ENCODE peak calls at places on chromosomes 16 and 17, in nine cellular contexts. O, S, N, M, V, I, U, H and E are unnamed samples.

GRCh38 chr16:79845006-79845733 is 244.6 kb upstream of the MAF start:
- DNase-seq in O (no peak), S (no peak), I (no peak), V (no peak), U (no peak), H (no peak), M (no peak), N (no peak), E (no peak)

GRCh38 chr17:14580494-14580893 is 279.6 kb downstream of the HS3ST3B1 start:
- DNase-seq in U (no peak), H (no peak), O (no peak), M (no peak), V (no peak), S (peak; percentile 4), I (no peak), N (no peak), E (no peak)

GRCh38 chr16:20051611-20052010 is 22.1 kb downstream of the GPR139 start:
- DNase-seq in S (no peak), U (no peak), M (no peak), H (no peak), N (no peak), I (no peak), O (no peak), V (no peak), E (no peak)

GRCh38 chr17:12509836-12510235 is 155.9 kb upstream of the MYOCD start:
- DNase-seq in I (no peak), H (no peak), V (no peak), U (no peak), N (no peak), M (no peak), O (no peak), S (no peak), E (no peak)

GRCh38 chr16:56041556-56042140 is 149.6 kb upstream of the GNAO1 start:
- DNase-seq in V (no peak), I (no peak), M (peak; percentile 67), U (peak; percentile 14), S (peak; percentile 36), H (no peak), O (no peak), N (peak; percentile 76), E (no peak)

GRCh38 chr16:56241596-56241995 is 50.3 kb downstream of the GNAO1 start:
- DNase-seq in S (peak; percentile 9), V (no peak), O (no peak), M (no peak), N (no peak), I (no peak), H (no peak), U (no peak), E (no peak)

GRCh38 chr17:59427425-59427921 is 96.0 kb downstream of the YPEL2 start:
- DNase-seq in N (no peak), O (no peak), S (peak; percentile 60), U (no peak), M (no peak), I (no peak), H (no peak), V (no peak), E (no peak)

GRCh38 chr16:27203429-27204231 is at the start of gene KDM8:
- DNase-seq in O (peak; percentile 96), V (peak; percentile 96), M (peak; percentile 94), H (peak; percentile 99), S (peak; percentile 99), N (peak; percentile 100), I (peak; percentile 100), U (peak; percentile 99), E (peak; percentile 99)

GRCh38 chr17:28550858-28551257 is 1.6 kb downstream of the UNC119 start:
- DNase-seq in N (no peak), O (no peak), I (no peak), U (no peak), V (no peak), S (no peak), H (no peak), M (no peak), E (no peak)

GRCh38 chr17:28548417-28549130 is 3.9 kb downstream of the UNC119 start:
- DNase-seq in I (no peak), O (no peak), H (no peak), M (no peak), U (no peak), S (no peak), N (no peak), V (no peak), E (no peak)

GRCh38 chr17:28547623-28548416 is 4.6 kb downstream of the UNC119 start:
- DNase-seq in N (peak; percentile 85), S (peak; percentile 50), I (peak; percentile 82), M (peak; percentile 98), U (peak; percentile 87), V (no peak), O (no peak), H (peak; percentile 30), E (peak; percentile 73)

GRCh38 chr17:28551421-28552186 is 820 bp downstream of the UNC119 start:
- DNase-seq in O (no peak), I (no peak), U (no peak), M (no peak), V (no peak), N (peak; percentile 40), S (peak; percentile 21), H (no peak), E (no peak)

DNA sequence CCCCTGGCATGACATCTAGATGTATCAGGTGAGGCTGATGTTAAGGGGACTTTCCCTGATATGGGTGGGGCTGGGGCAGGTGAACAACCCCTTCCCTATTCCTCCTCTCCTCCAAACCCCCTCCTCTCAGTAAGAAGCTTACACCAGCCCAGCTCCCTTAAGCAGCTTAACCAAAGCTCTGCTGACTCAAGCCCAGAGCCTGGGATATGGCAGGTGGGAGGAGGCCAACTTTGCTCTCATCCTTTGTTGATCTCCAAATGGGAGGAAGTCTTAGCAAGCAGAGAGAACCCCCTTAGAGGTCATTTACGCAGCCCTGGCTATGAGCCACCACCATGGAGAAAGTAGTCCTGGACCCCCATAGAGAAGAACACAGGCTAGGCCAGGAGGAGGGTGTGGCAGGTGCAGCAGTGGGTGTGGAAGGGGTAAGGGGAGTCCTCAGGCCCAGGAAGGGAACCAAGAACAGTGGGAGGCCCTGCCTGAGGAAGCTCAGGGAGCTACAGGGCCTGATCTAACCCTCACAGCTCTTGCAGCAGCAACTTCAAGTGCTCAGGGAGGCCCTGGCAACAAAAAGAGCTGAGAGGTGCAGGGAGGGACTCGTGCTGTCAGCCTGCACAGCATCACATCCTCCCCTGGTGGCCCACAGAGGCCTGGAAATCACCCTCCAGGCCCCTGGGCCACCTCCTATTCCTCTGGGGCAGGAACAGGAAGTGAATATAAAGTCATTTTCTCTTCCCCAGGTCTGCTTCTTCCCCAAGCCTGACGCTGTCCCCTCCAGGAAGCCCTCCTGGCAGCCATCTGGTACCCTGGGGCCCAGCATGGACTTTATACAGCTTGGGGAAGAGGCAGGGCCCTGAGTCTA is 2.9 kb downstream of the UNC119 start:
- DNase-seq in H (no peak), O (no peak), I (no peak), N (peak; percentile 85), V (no peak), M (no peak), U (no peak), S (no peak), E (no peak)
- TF ChIP-seq CTCF in H (no peak), O (no peak), I (no peak), N (no peak), V (no peak), M (no peak), U (no peak), S (no peak), E (no peak)

GRCh38 chr17:2723997-2724782 is 12.6 kb upstream of the CLUH start:
- DNase-seq in S (no peak), H (no peak), O (no peak), U (peak; percentile 79), V (no peak), M (peak; percentile 86), I (no peak), N (peak; percentile 78), E (no peak)

GRCh38 chr17:2721603-2722002 is 10.0 kb upstream of the CLUH start:
- DNase-seq in S (peak; percentile 51), M (no peak), O (no peak), I (no peak), H (no peak), U (no peak), V (no peak), N (no peak), E (no peak)

GRCh38 chr17:2722611-2723010 is 11.0 kb upstream of the CLUH start:
- DNase-seq in U (no peak), H (no peak), M (no peak), I (no peak), O (no peak), V (no peak), N (no peak), S (no peak), E (no peak)

GRCh38 chr17:2724783-2725164 is 13.2 kb upstream of the CLUH start:
- DNase-seq in N (peak; percentile 91), S (peak; percentile 46), M (peak; percentile 77), U (peak; percentile 66), H (no peak), V (no peak), I (no peak), O (no peak), E (no peak)

GRCh38 chr17:2723505-2723996 is 12.0 kb upstream of the CLUH start:
- DNase-seq in O (no peak), I (no peak), S (no peak), V (no peak), N (peak; percentile 61), M (peak; percentile 79), H (no peak), U (peak; percentile 64), E (no peak)
- H3K4me1 ChIP-seq in O (peaks cover 3% of the 10 kb centered on the region), I (no peaks in the 10 kb centered on the region), S (no peaks in the 10 kb centered on the region), V (peaks cover 14% of the 10 kb centered on the region), N (peaks cover 7% of the 10 kb centered on the region), M (peaks cover 14% of the 10 kb centered on the region), H (no peaks in the 10 kb centered on the region), U (peaks cover 13% of the 10 kb centered on the region), E (peaks cover 20% of the 10 kb centered on the region)

DNA sequence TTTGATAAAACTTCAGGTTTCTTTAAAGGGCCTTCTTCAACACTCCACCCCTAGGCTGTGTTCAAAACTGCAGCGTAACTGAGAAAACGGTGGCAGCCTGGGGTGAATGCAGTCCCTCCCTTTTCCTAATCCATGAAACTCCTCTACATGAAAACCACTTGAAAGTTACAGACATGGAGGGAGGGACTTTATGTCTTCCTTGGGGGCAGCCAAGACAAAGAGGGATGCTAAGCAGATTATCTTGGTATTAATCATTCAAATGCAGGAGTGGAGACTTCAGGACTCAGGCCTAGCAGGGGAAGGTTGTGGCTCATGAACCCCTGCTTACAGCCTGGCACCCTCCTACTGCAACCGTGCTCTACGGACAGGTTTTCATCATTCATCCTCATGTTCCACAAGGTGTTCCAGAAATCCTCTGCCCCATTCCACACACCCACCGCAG is 46.8 kb downstream of the RNF112 start:
- DNase-seq in N (peak; percentile 62), O (no peak), H (no peak), S (no peak), M (peak; percentile 49), I (no peak), U (no peak), V (no peak), E (no peak)
- TF ChIP-seq CTCF in N (no peak), O (no peak), H (no peak), S (no peak), M (no peak), I (no peak), U (no peak), V (no peak), E (no peak)

DNA sequence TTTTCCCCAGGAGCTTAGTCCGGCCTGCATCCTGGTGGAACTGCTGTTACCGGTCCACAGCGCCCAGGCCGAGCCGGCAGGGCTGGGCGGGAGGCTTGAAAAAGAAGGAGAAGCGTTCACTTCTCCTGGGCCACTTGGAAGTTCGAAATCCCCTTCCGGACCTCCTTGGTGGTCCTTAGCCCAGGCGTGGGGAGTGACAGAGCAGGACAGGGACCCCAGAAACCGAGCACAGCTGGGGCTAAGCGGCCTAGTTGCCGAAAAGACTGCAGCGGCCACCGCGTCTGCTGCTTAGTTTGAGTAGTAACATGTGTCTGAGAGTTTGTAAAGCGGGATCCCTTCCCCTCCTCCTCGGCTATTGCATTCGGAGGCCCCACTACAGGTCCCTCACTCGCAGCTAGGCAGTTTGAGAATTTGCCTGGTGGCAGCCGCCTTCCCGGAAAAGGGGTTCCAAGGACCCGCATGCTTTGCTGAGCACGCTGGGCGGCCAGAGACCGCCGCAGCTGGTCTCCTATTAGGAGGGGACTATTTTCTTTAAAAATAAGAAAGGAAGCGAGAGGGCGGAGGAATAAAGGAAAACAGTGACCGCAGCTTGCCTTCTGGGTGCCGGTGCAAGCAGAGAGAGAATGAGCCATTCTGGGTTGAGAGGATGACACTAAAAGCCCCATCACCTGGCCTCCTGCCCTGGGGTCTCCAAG is 980 bp upstream of the HOXB5 start:
- DNase-seq in O (no peak), N (no peak), V (no peak), H (no peak), M (no peak), U (no peak), I (no peak), S (no peak), E (no peak)
- H3K4me1 ChIP-seq in O (peaks cover 5% of the 10 kb centered on the region), N (no peaks in the 10 kb centered on the region), V (peaks cover 19% of the 10 kb centered on the region), H (peaks cover 3% of the 10 kb centered on the region), M (peaks cover 12% of the 10 kb centered on the region), U (peaks cover 34% of the 10 kb centered on the region), I (peaks cover 10% of the 10 kb centered on the region), S (peaks cover 32% of the 10 kb centered on the region), E (no peaks in the 10 kb centered on the region)